ENCODE peak calls at places on chromosomes 3 and 15, in seven cellular contexts. One of them, this sample, is unnamed.

GRCh38 chr3:15356186-15356585 is 23.8 kb upstream of the SH3BP5 start:
- DNase-seq in neural crest cell: no peak
- DNase-seq in chondrocyte: no peak
- DNase-seq in body of pancreas: no peak
- DNase-seq in stomach: no peak
- DNase-seq in AG04450: no peak
- DNase-seq in foreskin fibroblast: peak; percentile 41
- DNase-seq in this sample: peak; percentile 35

GRCh38 chr15:40047413-40048154 is 8.6 kb upstream of the SRP14 start:
- DNase-seq in AG04450: no peak
- DNase-seq in chondrocyte: no peak
- DNase-seq in neural crest cell: no peak
- DNase-seq in stomach: peak; percentile 47
- DNase-seq in foreskin fibroblast: peak; percentile 66
- DNase-seq in body of pancreas: no peak
- DNase-seq in this sample: peak; percentile 68

GRCh38 chr15:20340331-20340811 is 201.2 kb downstream of the GOLGA6L6 start:
- DNase-seq in stomach: peak; percentile 51
- DNase-seq in foreskin fibroblast: no peak
- DNase-seq in body of pancreas: peak; percentile 51
- DNase-seq in AG04450: no peak
- DNase-seq in chondrocyte: peak; percentile 100
- DNase-seq in neural crest cell: peak; percentile 40
- DNase-seq in this sample: peak; percentile 25

GRCh38 chr3:196280689-196281463 is 6.7 kb downstream of the PCYT1A start:
- DNase-seq in foreskin fibroblast: no peak
- DNase-seq in neural crest cell: no peak
- DNase-seq in chondrocyte: no peak
- DNase-seq in AG04450: no peak
- DNase-seq in stomach: no peak
- DNase-seq in body of pancreas: no peak
- DNase-seq in this sample: no peak

GRCh38 chr3:36677331-36678007 is 86.9 kb downstream of the DCLK3 start:
- DNase-seq in chondrocyte: no peak
- DNase-seq in body of pancreas: no peak
- DNase-seq in AG04450: peak; percentile 55
- DNase-seq in stomach: no peak
- DNase-seq in neural crest cell: no peak
- DNase-seq in foreskin fibroblast: peak; percentile 91
- DNase-seq in this sample: peak; percentile 87

GRCh38 chr3:149299938-149300791 is 33.3 kb downstream of the TM4SF18 start:
- DNase-seq in neural crest cell: no peak
- DNase-seq in chondrocyte: no peak
- DNase-seq in AG04450: peak; percentile 69
- DNase-seq in stomach: peak; percentile 53
- DNase-seq in foreskin fibroblast: peak; percentile 95
- DNase-seq in body of pancreas: peak; percentile 55
- DNase-seq in this sample: peak; percentile 93

GRCh38 chr3:114552527-114552812 is 258.6 kb downstream of the TIGIT start:
- DNase-seq in AG04450: no peak
- DNase-seq in chondrocyte: no peak
- DNase-seq in body of pancreas: no peak
- DNase-seq in stomach: no peak
- DNase-seq in neural crest cell: no peak
- DNase-seq in foreskin fibroblast: no peak
- DNase-seq in this sample: no peak

GRCh38 chr15:100602822-100603393 is 519 bp downstream of the ASB7 start:
- DNase-seq in body of pancreas: no peak
- DNase-seq in foreskin fibroblast: peak; percentile 30
- DNase-seq in neural crest cell: no peak
- DNase-seq in stomach: no peak
- DNase-seq in AG04450: no peak
- DNase-seq in chondrocyte: peak; percentile 94
- DNase-seq in this sample: peak; percentile 36

GRCh38 chr3:5994651-5995050 is 807.1 kb downstream of the EDEM1 start:
- DNase-seq in foreskin fibroblast: no peak
- DNase-seq in AG04450: no peak
- DNase-seq in stomach: no peak
- DNase-seq in neural crest cell: no peak
- DNase-seq in chondrocyte: no peak
- DNase-seq in body of pancreas: no peak
- DNase-seq in this sample: no peak
- TF ChIP-seq CTCF in foreskin fibroblast: no peak
- TF ChIP-seq CTCF in AG04450: no peak
- TF ChIP-seq CTCF in stomach: no peak
- TF ChIP-seq CTCF in neural crest cell: no peak
- TF ChIP-seq CTCF in chondrocyte: no peak
- TF ChIP-seq CTCF in body of pancreas: no peak
- TF ChIP-seq CTCF in this sample: no peak

GRCh38 chr3:42532229-42532628 is 29.8 kb downstream of the VIPR1 start:
- DNase-seq in foreskin fibroblast: no peak
- DNase-seq in neural crest cell: no peak
- DNase-seq in AG04450: no peak
- DNase-seq in chondrocyte: no peak
- DNase-seq in body of pancreas: no peak
- DNase-seq in stomach: no peak
- DNase-seq in this sample: no peak

GRCh38 chr3:42537350-42537749 is 34.9 kb downstream of the VIPR1 start:
- DNase-seq in chondrocyte: no peak
- DNase-seq in body of pancreas: no peak
- DNase-seq in AG04450: no peak
- DNase-seq in foreskin fibroblast: no peak
- DNase-seq in stomach: no peak
- DNase-seq in neural crest cell: no peak
- DNase-seq in this sample: no peak

GRCh38 chr3:42539871-42540714 is 37.6 kb downstream of the VIPR1 start:
- DNase-seq in foreskin fibroblast: peak; percentile 25
- DNase-seq in body of pancreas: peak; percentile 86
- DNase-seq in chondrocyte: no peak
- DNase-seq in stomach: peak; percentile 79
- DNase-seq in AG04450: no peak
- DNase-seq in neural crest cell: peak; percentile 51
- DNase-seq in this sample: no peak

GRCh38 chr3:42533161-42533897 is 30.9 kb downstream of the VIPR1 start:
- DNase-seq in chondrocyte: no peak
- DNase-seq in foreskin fibroblast: no peak
- DNase-seq in stomach: no peak
- DNase-seq in AG04450: no peak
- DNase-seq in body of pancreas: no peak
- DNase-seq in neural crest cell: no peak
- DNase-seq in this sample: no peak

DNA sequence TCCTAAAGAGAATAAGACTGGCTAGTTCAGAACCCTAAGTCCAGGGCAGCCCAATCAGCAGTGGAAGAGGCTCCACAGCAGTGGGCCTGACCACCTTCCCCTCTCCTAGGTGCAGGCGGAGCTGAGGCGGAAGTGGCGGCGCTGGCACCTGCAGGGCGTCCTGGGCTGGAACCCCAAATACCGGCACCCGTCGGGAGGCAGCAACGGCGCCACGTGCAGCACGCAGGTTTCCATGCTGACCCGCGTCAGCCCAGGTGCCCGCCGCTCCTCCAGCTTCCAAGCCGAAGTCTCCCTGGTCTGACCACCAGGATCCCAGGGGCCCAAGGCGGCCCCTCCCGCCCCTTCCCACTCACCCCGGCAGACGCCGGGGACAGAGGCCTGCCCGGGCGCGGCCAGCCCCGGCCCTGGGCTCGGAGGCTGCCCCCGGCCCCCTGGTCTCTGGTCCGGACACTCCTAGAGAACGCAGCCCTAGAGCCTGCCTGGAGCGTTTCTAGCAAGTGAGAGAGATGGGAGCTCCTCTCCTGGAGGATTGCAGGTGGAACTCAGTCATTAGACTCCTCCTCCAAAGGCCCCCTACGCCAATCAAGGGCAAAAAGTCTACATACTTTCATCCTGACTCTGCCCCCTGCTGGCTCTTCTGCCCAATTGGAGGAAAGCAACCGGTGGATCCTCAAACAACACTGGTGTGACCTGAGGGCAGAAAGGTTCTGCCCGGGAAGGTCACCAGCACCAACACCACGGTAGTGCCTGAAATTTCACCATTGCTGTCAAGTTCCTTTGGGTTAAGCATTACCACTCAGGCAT is 33.7 kb downstream of the VIPR1 start:
- DNase-seq in AG04450: no peak
- DNase-seq in neural crest cell: no peak
- DNase-seq in body of pancreas: no peak
- DNase-seq in foreskin fibroblast: peak; percentile 28
- DNase-seq in chondrocyte: no peak
- DNase-seq in stomach: peak; percentile 36
- DNase-seq in this sample: peak; percentile 3
- TF ChIP-seq CTCF in AG04450: peak; percentile 43
- TF ChIP-seq CTCF in neural crest cell: peak; percentile 45
- TF ChIP-seq CTCF in body of pancreas: peak; percentile 33
- TF ChIP-seq CTCF in foreskin fibroblast: peak; percentile 30
- TF ChIP-seq CTCF in chondrocyte: peak; percentile 73
- TF ChIP-seq CTCF in stomach: peak; percentile 32
- TF ChIP-seq CTCF in this sample: peak; percentile 77

GRCh38 chr15:30041868-30042267 is 40.9 kb upstream of the GOLGA8J start:
- DNase-seq in chondrocyte: no peak
- DNase-seq in foreskin fibroblast: no peak
- DNase-seq in stomach: no peak
- DNase-seq in body of pancreas: no peak
- DNase-seq in AG04450: no peak
- DNase-seq in neural crest cell: no peak
- DNase-seq in this sample: no peak

GRCh38 chr15:30042556-30042955 is 40.2 kb upstream of the GOLGA8J start:
- DNase-seq in neural crest cell: no peak
- DNase-seq in AG04450: no peak
- DNase-seq in body of pancreas: no peak
- DNase-seq in stomach: no peak
- DNase-seq in chondrocyte: no peak
- DNase-seq in foreskin fibroblast: no peak
- DNase-seq in this sample: no peak

GRCh38 chr15:30044377-30044776 is 38.4 kb upstream of the GOLGA8J start:
- DNase-seq in body of pancreas: no peak
- DNase-seq in chondrocyte: no peak
- DNase-seq in foreskin fibroblast: no peak
- DNase-seq in stomach: no peak
- DNase-seq in neural crest cell: no peak
- DNase-seq in AG04450: no peak
- DNase-seq in this sample: no peak

GRCh38 chr15:30046414-30046813 is 36.3 kb upstream of the GOLGA8J start:
- DNase-seq in neural crest cell: no peak
- DNase-seq in body of pancreas: no peak
- DNase-seq in foreskin fibroblast: no peak
- DNase-seq in chondrocyte: no peak
- DNase-seq in stomach: no peak
- DNase-seq in AG04450: no peak
- DNase-seq in this sample: no peak

DNA sequence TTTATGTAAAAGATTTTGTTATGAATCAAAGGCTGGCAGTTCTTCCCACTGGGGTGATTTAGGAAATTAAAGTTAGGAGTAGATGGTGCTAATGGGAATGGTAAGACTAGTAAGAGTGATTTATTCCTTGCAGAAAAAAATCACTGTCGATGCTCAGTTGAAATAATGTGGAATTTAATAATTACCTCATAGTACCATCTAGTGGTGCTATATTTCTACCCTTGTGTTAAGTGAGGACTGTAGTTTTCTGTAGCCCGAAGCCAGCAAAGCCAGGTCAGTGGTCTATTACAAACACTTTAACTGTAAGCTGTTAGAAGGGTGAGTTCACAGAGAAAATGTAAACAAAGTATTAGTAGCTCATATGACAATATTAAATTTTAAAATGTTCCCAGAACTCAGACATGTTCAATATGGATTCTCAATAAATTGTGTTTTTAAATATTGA is 39.5 kb upstream of the GOLGA8J start:
- DNase-seq in body of pancreas: no peak
- DNase-seq in foreskin fibroblast: peak; percentile 41
- DNase-seq in stomach: no peak
- DNase-seq in neural crest cell: no peak
- DNase-seq in AG04450: no peak
- DNase-seq in chondrocyte: no peak
- DNase-seq in this sample: no peak
- TF ChIP-seq CTCF in body of pancreas: peak; percentile 45
- TF ChIP-seq CTCF in foreskin fibroblast: no peak
- TF ChIP-seq CTCF in stomach: no peak
- TF ChIP-seq CTCF in neural crest cell: no peak
- TF ChIP-seq CTCF in AG04450: peak; percentile 38
- TF ChIP-seq CTCF in chondrocyte: peak; percentile 84
- TF ChIP-seq CTCF in this sample: peak; percentile 54

DNA sequence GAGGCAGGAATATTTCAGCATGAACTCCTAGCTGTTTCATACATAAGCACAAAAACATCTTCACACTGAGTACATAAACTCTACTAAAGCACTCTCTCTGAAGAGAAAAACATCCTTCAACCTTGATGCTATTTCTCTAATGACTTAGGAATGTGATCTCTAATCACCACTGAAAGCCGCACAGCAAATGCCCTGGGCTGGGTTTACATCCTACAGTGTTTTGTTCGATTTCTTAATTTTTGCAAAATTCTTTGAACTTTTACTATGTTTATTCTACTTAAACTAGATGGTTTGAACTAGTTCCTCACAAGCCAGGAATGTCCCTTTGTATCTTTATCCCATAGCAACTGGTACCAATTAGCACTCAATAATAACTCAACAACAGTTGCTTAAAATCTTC is 130.9 kb upstream of the ABI3BP start:
- DNase-seq in AG04450: no peak
- DNase-seq in chondrocyte: no peak
- DNase-seq in stomach: no peak
- DNase-seq in body of pancreas: no peak
- DNase-seq in neural crest cell: no peak
- DNase-seq in foreskin fibroblast: peak; percentile 59
- DNase-seq in this sample: peak; percentile 36
- TF ChIP-seq CTCF in AG04450: no peak
- TF ChIP-seq CTCF in chondrocyte: no peak
- TF ChIP-seq CTCF in stomach: no peak
- TF ChIP-seq CTCF in body of pancreas: no peak
- TF ChIP-seq CTCF in neural crest cell: no peak
- TF ChIP-seq CTCF in foreskin fibroblast: no peak
- TF ChIP-seq CTCF in this sample: no peak

DNA sequence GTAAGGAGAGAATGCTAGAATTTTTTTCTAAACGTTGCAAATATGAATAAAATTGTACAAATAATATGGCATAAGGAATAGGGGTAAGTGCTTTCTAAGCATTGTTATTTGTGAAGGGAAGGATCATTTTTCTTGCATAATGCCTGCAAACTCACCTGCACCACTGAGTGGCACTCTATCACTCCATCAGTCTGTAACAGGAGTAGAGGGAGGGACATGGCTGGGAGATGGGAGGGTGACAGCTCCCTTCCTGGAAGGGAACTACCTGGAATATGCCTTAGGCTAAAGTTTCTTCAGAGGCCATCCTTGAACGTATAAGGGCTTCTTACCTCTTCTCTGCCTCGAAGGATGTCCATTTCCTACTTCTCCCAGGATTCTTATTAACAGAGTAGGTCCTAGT is 3.0 kb downstream of the NAALADL2 start:
- DNase-seq in foreskin fibroblast: no peak
- DNase-seq in neural crest cell: no peak
- DNase-seq in AG04450: no peak
- DNase-seq in chondrocyte: no peak
- DNase-seq in body of pancreas: no peak
- DNase-seq in stomach: peak; percentile 60
- DNase-seq in this sample: no peak
- TF ChIP-seq CTCF in foreskin fibroblast: no peak
- TF ChIP-seq CTCF in neural crest cell: no peak
- TF ChIP-seq CTCF in AG04450: no peak
- TF ChIP-seq CTCF in chondrocyte: peak; percentile 49
- TF ChIP-seq CTCF in body of pancreas: peak; percentile 22
- TF ChIP-seq CTCF in stomach: peak; percentile 13
- TF ChIP-seq CTCF in this sample: peak; percentile 17

This sample was measured in HFFc6.